ENCODE peak calls at places on chromosomes 16 and 17, in four cellular contexts. One of them, this sample, is unnamed.

GRCh38 chr17:58382108-58382884 is 30.3 kb upstream of the SUPT4H1 start:
- DNase-seq in OCI-LY7: peak; percentile 58
- DNase-seq in endothelial cell of umbilical vein: no peak
- DNase-seq in mammary epithelial cell: no peak
- DNase-seq in this sample: no peak

GRCh38 chr16:48612621-48613020 is 2.6 kb upstream of the N4BP1 start:
- DNase-seq in OCI-LY7: no peak
- DNase-seq in endothelial cell of umbilical vein: no peak
- DNase-seq in mammary epithelial cell: no peak
- DNase-seq in this sample: no peak

GRCh38 chr16:55571191-55571897 is 4.9 kb downstream of the CAPNS2 start:
- DNase-seq in OCI-LY7: no peak
- DNase-seq in endothelial cell of umbilical vein: no peak
- DNase-seq in mammary epithelial cell: no peak
- DNase-seq in this sample: no peak

GRCh38 chr17:47305302-47305923 is 18.3 kb upstream of the EFCAB13 start:
- DNase-seq in OCI-LY7: no peak
- DNase-seq in endothelial cell of umbilical vein: peak; percentile 98
- DNase-seq in mammary epithelial cell: peak; percentile 90
- DNase-seq in this sample: peak; percentile 100

GRCh38 chr16:30786115-30786935 is 680 bp downstream of the ZNF629 start:
- DNase-seq in OCI-LY7: no peak
- DNase-seq in endothelial cell of umbilical vein: peak; percentile 52
- DNase-seq in mammary epithelial cell: peak; percentile 57
- DNase-seq in this sample: peak; percentile 28

GRCh38 chr16:50371936-50372595 is 3.3 kb upstream of the BRD7 start:
- DNase-seq in OCI-LY7: no peak
- DNase-seq in endothelial cell of umbilical vein: no peak
- DNase-seq in mammary epithelial cell: no peak
- DNase-seq in this sample: no peak

GRCh38 chr16:88777801-88778415 is 7.1 kb downstream of the PIEZO1 start:
- DNase-seq in OCI-LY7: no peak
- DNase-seq in endothelial cell of umbilical vein: no peak
- DNase-seq in mammary epithelial cell: no peak
- DNase-seq in this sample: no peak

GRCh38 chr17:63439682-63440081 is 6.4 kb downstream of the CYB561 start:
- DNase-seq in OCI-LY7: no peak
- DNase-seq in endothelial cell of umbilical vein: peak; percentile 32
- DNase-seq in mammary epithelial cell: no peak
- DNase-seq in this sample: peak; percentile 68

GRCh38 chr17:19654901-19655300 is 6.3 kb downstream of the ALDH3A2 start:
- DNase-seq in OCI-LY7: no peak
- DNase-seq in endothelial cell of umbilical vein: no peak
- DNase-seq in mammary epithelial cell: no peak
- DNase-seq in this sample: no peak

DNA sequence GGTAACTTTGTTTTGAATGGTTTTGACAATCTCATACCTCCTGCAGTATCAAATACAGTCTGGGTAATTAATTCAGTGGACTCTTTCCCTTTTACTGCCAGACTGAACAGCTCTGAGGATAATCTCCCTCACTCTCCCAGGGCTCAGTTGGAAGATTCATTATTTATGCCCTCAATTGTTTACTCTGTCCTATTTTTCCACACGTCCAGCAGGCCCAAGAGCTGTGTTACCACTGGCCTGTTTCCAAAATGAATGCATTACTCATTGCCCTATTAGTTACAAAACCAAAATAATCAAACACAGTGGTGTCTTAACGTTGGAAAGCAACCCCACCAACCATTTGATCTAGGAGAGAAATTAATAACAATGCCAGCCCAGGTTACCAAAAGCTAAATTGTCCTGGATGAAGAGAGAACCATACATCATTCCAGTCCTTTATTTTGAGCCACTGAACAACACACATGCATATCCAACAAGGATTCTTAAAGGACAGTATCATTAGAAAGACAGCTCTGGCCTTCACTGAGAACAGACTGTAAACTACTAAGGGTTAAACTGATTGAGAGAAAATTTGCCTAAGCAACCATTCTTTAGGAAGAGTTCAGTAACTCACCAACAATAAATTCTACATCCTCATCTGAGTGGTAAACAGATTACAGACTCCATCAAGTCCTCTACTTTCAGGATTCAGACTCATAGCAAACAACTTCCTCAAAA is 34.5 kb downstream of the FAM222B start:
- DNase-seq in OCI-LY7: no peak
- DNase-seq in endothelial cell of umbilical vein: peak; percentile 95
- DNase-seq in mammary epithelial cell: peak; percentile 85
- DNase-seq in this sample: peak; percentile 74
- H4K20me1 ChIP-seq in OCI-LY7: peaks cover 1% of the 10 kb centered on the region
- H4K20me1 ChIP-seq in endothelial cell of umbilical vein: peaks cover 2% of the 10 kb centered on the region
- H4K20me1 ChIP-seq in mammary epithelial cell: no peaks in the 10 kb centered on the region
- H4K20me1 ChIP-seq in this sample: no peaks in the 10 kb centered on the region

GRCh38 chr16:68529608-68529930 is 9.5 kb upstream of the ZFP90 start:
- DNase-seq in OCI-LY7: no peak
- DNase-seq in endothelial cell of umbilical vein: no peak
- DNase-seq in mammary epithelial cell: no peak
- DNase-seq in this sample: no peak
- H3K4me2 ChIP-seq in OCI-LY7: peak overlapping the region; percentile 69
- H3K4me2 ChIP-seq in endothelial cell of umbilical vein: peak overlapping the region; percentile 58
- H3K4me2 ChIP-seq in mammary epithelial cell: peak overlapping the region; percentile 97
- H3K4me2 ChIP-seq in this sample: peak overlapping the region; percentile 94

GRCh38 chr16:19110537-19111391 is 3.0 kb upstream of the ITPRIPL2 start:
- DNase-seq in OCI-LY7: no peak
- DNase-seq in endothelial cell of umbilical vein: no peak
- DNase-seq in mammary epithelial cell: no peak
- DNase-seq in this sample: no peak
- H4K20me1 ChIP-seq in OCI-LY7: no peaks in the 10 kb centered on the region
- H4K20me1 ChIP-seq in endothelial cell of umbilical vein: no peaks in the 10 kb centered on the region
- H4K20me1 ChIP-seq in mammary epithelial cell: no peaks in the 10 kb centered on the region
- H4K20me1 ChIP-seq in this sample: peaks cover 10% of the 10 kb centered on the region

DNA sequence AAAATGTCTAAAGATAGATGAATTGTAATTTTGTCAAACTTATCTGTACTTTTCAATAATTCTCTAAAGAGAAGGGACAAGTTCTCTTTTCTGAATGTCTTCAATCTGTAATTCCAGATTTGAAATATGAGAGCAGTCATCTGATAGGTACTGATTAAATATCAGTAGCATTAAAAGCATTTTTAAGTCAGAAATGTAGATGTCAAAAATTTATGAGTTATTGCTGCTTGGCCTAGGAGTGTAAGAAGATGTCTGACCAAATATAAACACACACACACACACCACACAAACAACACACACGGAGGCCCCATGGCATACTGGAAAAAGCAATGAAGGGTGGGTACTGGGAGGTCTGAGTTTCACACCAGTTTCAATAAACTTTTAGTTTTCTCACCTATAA is 2.4 kb upstream of the TOB1 start:
- DNase-seq in OCI-LY7: no peak
- DNase-seq in endothelial cell of umbilical vein: no peak
- DNase-seq in mammary epithelial cell: no peak
- DNase-seq in this sample: no peak
- H3K4me2 ChIP-seq in OCI-LY7: peak overlapping the region; percentile 88
- H3K4me2 ChIP-seq in endothelial cell of umbilical vein: no peak overlapping the region
- H3K4me2 ChIP-seq in mammary epithelial cell: peak overlapping the region; percentile 84
- H3K4me2 ChIP-seq in this sample: peak overlapping the region; percentile 93

GRCh38 chr17:16938031-16938430 is 33.9 kb downstream of the TNFRSF13B start:
- DNase-seq in OCI-LY7: no peak
- DNase-seq in endothelial cell of umbilical vein: no peak
- DNase-seq in mammary epithelial cell: no peak
- DNase-seq in this sample: no peak

GRCh38 chr17:16940116-16940881 is 31.6 kb downstream of the TNFRSF13B start:
- DNase-seq in OCI-LY7: no peak
- DNase-seq in endothelial cell of umbilical vein: no peak
- DNase-seq in mammary epithelial cell: no peak
- DNase-seq in this sample: no peak

GRCh38 chr17:16938496-16939270 is 33.2 kb downstream of the TNFRSF13B start:
- DNase-seq in OCI-LY7: no peak
- DNase-seq in endothelial cell of umbilical vein: no peak
- DNase-seq in mammary epithelial cell: no peak
- DNase-seq in this sample: no peak

GRCh38 chr17:16939606-16940115 is 32.3 kb downstream of the TNFRSF13B start:
- DNase-seq in OCI-LY7: no peak
- DNase-seq in endothelial cell of umbilical vein: no peak
- DNase-seq in mammary epithelial cell: no peak
- DNase-seq in this sample: no peak

GRCh38 chr17:16939271-16939576 is 32.7 kb downstream of the TNFRSF13B start:
- DNase-seq in OCI-LY7: no peak
- DNase-seq in endothelial cell of umbilical vein: no peak
- DNase-seq in mammary epithelial cell: no peak
- DNase-seq in this sample: no peak
- H4K20me1 ChIP-seq in OCI-LY7: no peaks in the 10 kb centered on the region
- H4K20me1 ChIP-seq in endothelial cell of umbilical vein: no peaks in the 10 kb centered on the region
- H4K20me1 ChIP-seq in mammary epithelial cell: no peaks in the 10 kb centered on the region
- H4K20me1 ChIP-seq in this sample: no peaks in the 10 kb centered on the region

This sample was measured in PC-3.